ENCODE peak calls at places on chromosomes 3 and 15, in ten cellular contexts. One of them, this sample, is unnamed.

GRCh38 chr15:40633178-40633577 is 39.1 kb downstream of the KNL1 start:
- DNase-seq in AG04450: peak; percentile 20
- DNase-seq in A549: no peak
- DNase-seq in brain microvascular endothelial cell: peak; percentile 13
- DNase-seq in testis: no peak
- DNase-seq in vagina: no peak
- DNase-seq in uterus: no peak
- DNase-seq in right atrium auricular region: no peak
- DNase-seq in astrocyte: peak; percentile 29
- DNase-seq in kidney epithelial cell: no peak
- DNase-seq in this sample: no peak

GRCh38 chr3:177385831-177386301 is 188.6 kb upstream of the TBL1XR1 start:
- DNase-seq in AG04450: peak; percentile 8
- DNase-seq in A549: no peak
- DNase-seq in brain microvascular endothelial cell: peak; percentile 20
- DNase-seq in testis: no peak
- DNase-seq in vagina: no peak
- DNase-seq in uterus: no peak
- DNase-seq in right atrium auricular region: no peak
- DNase-seq in astrocyte: peak; percentile 39
- DNase-seq in kidney epithelial cell: no peak
- DNase-seq in this sample: no peak

GRCh38 chr3:126152931-126153694 is 27.3 kb downstream of the ALDH1L1 start:
- DNase-seq in AG04450: no peak
- DNase-seq in A549: no peak
- DNase-seq in brain microvascular endothelial cell: no peak
- DNase-seq in testis: no peak
- DNase-seq in vagina: no peak
- DNase-seq in uterus: no peak
- DNase-seq in right atrium auricular region: peak; percentile 44
- DNase-seq in astrocyte: no peak
- DNase-seq in kidney epithelial cell: no peak
- DNase-seq in this sample: peak; percentile 78

GRCh38 chr3:133663569-133664313 is 2.0 kb upstream of the TOPBP1 start:
- DNase-seq in AG04450: no peak
- DNase-seq in A549: peak; percentile 61
- DNase-seq in brain microvascular endothelial cell: peak; percentile 59
- DNase-seq in testis: peak; percentile 45
- DNase-seq in vagina: no peak
- DNase-seq in uterus: no peak
- DNase-seq in right atrium auricular region: no peak
- DNase-seq in astrocyte: peak; percentile 27
- DNase-seq in kidney epithelial cell: peak; percentile 1
- DNase-seq in this sample: no peak

GRCh38 chr3:120440001-120440703 is 10.6 kb downstream of the FSTL1 start:
- DNase-seq in AG04450: no peak
- DNase-seq in A549: no peak
- DNase-seq in brain microvascular endothelial cell: no peak
- DNase-seq in testis: no peak
- DNase-seq in vagina: no peak
- DNase-seq in uterus: no peak
- DNase-seq in right atrium auricular region: no peak
- DNase-seq in astrocyte: peak; percentile 73
- DNase-seq in kidney epithelial cell: no peak
- DNase-seq in this sample: no peak

GRCh38 chr3:170058127-170058526 is 20.3 kb downstream of the GPR160 start:
- DNase-seq in AG04450: no peak
- DNase-seq in A549: no peak
- DNase-seq in brain microvascular endothelial cell: no peak
- DNase-seq in testis: no peak
- DNase-seq in vagina: no peak
- DNase-seq in uterus: no peak
- DNase-seq in right atrium auricular region: no peak
- DNase-seq in astrocyte: no peak
- DNase-seq in kidney epithelial cell: no peak
- DNase-seq in this sample: no peak

GRCh38 chr3:132879651-132880050 is 157.4 kb upstream of the NPHP3 start:
- DNase-seq in AG04450: no peak
- DNase-seq in A549: no peak
- DNase-seq in brain microvascular endothelial cell: no peak
- DNase-seq in testis: peak; percentile 17
- DNase-seq in vagina: no peak
- DNase-seq in uterus: no peak
- DNase-seq in right atrium auricular region: no peak
- DNase-seq in astrocyte: no peak
- DNase-seq in kidney epithelial cell: peak; percentile 19
- DNase-seq in this sample: no peak

GRCh38 chr3:148077318-148077923 is 620.3 kb upstream of the AGTR1 start:
- DNase-seq in AG04450: no peak
- DNase-seq in A549: peak; percentile 11
- DNase-seq in brain microvascular endothelial cell: no peak
- DNase-seq in testis: no peak
- DNase-seq in vagina: no peak
- DNase-seq in uterus: no peak
- DNase-seq in right atrium auricular region: no peak
- DNase-seq in astrocyte: no peak
- DNase-seq in kidney epithelial cell: no peak
- DNase-seq in this sample: no peak

GRCh38 chr3:160780246-160780645 is 24.2 kb downstream of the PPM1L start:
- DNase-seq in AG04450: no peak
- DNase-seq in A549: no peak
- DNase-seq in brain microvascular endothelial cell: no peak
- DNase-seq in testis: no peak
- DNase-seq in vagina: no peak
- DNase-seq in uterus: no peak
- DNase-seq in right atrium auricular region: no peak
- DNase-seq in astrocyte: no peak
- DNase-seq in kidney epithelial cell: no peak
- DNase-seq in this sample: no peak

GRCh38 chr15:80456517-80457497 is 52.6 kb downstream of the ARNT2 start:
- DNase-seq in AG04450: peak; percentile 52
- DNase-seq in A549: no peak
- DNase-seq in brain microvascular endothelial cell: no peak
- DNase-seq in testis: no peak
- DNase-seq in vagina: no peak
- DNase-seq in uterus: no peak
- DNase-seq in right atrium auricular region: no peak
- DNase-seq in astrocyte: peak; percentile 22
- DNase-seq in kidney epithelial cell: no peak
- DNase-seq in this sample: no peak

GRCh38 chr3:58260733-58261132 is 23.1 kb downstream of the ABHD6 start:
- DNase-seq in AG04450: no peak
- DNase-seq in A549: no peak
- DNase-seq in brain microvascular endothelial cell: peak; percentile 71
- DNase-seq in testis: no peak
- DNase-seq in vagina: no peak
- DNase-seq in uterus: no peak
- DNase-seq in right atrium auricular region: no peak
- DNase-seq in astrocyte: peak; percentile 56
- DNase-seq in kidney epithelial cell: no peak
- DNase-seq in this sample: no peak

GRCh38 chr3:136753112-136753939 is 1.1 kb upstream of the STAG1 start:
- DNase-seq in AG04450: no peak
- DNase-seq in A549: no peak
- DNase-seq in brain microvascular endothelial cell: no peak
- DNase-seq in testis: no peak
- DNase-seq in vagina: no peak
- DNase-seq in uterus: no peak
- DNase-seq in right atrium auricular region: no peak
- DNase-seq in astrocyte: no peak
- DNase-seq in kidney epithelial cell: no peak
- DNase-seq in this sample: no peak

GRCh38 chr3:46312996-46313395 is 40.9 kb upstream of the CCR2 start:
- DNase-seq in AG04450: no peak
- DNase-seq in A549: no peak
- DNase-seq in brain microvascular endothelial cell: no peak
- DNase-seq in testis: peak; percentile 25
- DNase-seq in vagina: no peak
- DNase-seq in uterus: no peak
- DNase-seq in right atrium auricular region: no peak
- DNase-seq in astrocyte: no peak
- DNase-seq in kidney epithelial cell: no peak
- DNase-seq in this sample: no peak

DNA sequence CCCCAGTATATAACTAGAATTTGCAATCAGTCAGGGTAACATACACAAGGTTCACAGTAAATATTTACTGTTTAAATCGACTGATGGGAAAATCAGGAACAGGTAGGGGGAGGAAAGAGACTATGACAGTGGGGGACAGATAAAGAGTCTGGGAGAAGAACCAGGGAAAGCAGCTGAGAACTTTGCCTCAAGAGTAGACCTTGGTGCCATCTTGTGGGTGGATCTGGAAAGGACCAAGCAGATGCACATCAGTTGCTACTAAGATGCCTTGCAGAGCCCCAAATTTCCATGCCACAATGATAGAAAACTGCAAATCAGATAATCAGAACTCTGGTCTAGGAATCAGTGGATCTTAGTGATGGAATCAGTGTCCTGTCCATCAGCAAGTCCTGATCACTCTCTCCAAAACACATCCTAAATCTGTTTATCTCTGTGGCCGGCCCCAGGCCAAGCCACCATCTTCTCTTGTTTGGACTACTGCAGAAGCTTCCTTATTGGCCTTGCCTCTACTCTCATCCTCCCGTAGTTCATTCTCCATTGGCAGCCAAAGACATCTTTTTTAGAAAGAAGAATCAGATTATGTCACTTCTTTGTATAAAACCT is 62.7 kb downstream of the PDE8A start:
- DNase-seq in AG04450: peak; percentile 37
- DNase-seq in A549: peak; percentile 42
- DNase-seq in brain microvascular endothelial cell: peak; percentile 78
- DNase-seq in testis: peak; percentile 69
- DNase-seq in vagina: no peak
- DNase-seq in uterus: peak; percentile 61
- DNase-seq in right atrium auricular region: no peak
- DNase-seq in astrocyte: peak; percentile 47
- DNase-seq in kidney epithelial cell: peak; percentile 23
- DNase-seq in this sample: no peak
- TF ChIP-seq CTCF in AG04450: peak; percentile 76
- TF ChIP-seq CTCF in A549: peak; percentile 88
- TF ChIP-seq CTCF in brain microvascular endothelial cell: peak; percentile 81
- TF ChIP-seq CTCF in testis: peak; percentile 41
- TF ChIP-seq CTCF in vagina: peak; percentile 67
- TF ChIP-seq CTCF in uterus: peak; percentile 78
- TF ChIP-seq CTCF in right atrium auricular region: peak; percentile 81
- TF ChIP-seq CTCF in astrocyte: peak; percentile 64
- TF ChIP-seq CTCF in kidney epithelial cell: peak; percentile 65
- TF ChIP-seq CTCF in this sample: peak; percentile 75

GRCh38 chr3:42711491-42712343 is 9.1 kb upstream of the HHATL start:
- DNase-seq in AG04450: no peak
- DNase-seq in A549: peak; percentile 20
- DNase-seq in brain microvascular endothelial cell: no peak
- DNase-seq in testis: no peak
- DNase-seq in vagina: peak; percentile 46
- DNase-seq in uterus: no peak
- DNase-seq in right atrium auricular region: no peak
- DNase-seq in astrocyte: no peak
- DNase-seq in kidney epithelial cell: no peak
- DNase-seq in this sample: peak; percentile 72
- TF ChIP-seq CTCF in AG04450: peak; percentile 22
- TF ChIP-seq CTCF in A549: no peak
- TF ChIP-seq CTCF in brain microvascular endothelial cell: peak; percentile 47
- TF ChIP-seq CTCF in testis: no peak
- TF ChIP-seq CTCF in vagina: no peak
- TF ChIP-seq CTCF in uterus: no peak
- TF ChIP-seq CTCF in right atrium auricular region: peak; percentile 18
- TF ChIP-seq CTCF in astrocyte: peak; percentile 5
- TF ChIP-seq CTCF in kidney epithelial cell: no peak
- TF ChIP-seq CTCF in this sample: peak; percentile 17

DNA sequence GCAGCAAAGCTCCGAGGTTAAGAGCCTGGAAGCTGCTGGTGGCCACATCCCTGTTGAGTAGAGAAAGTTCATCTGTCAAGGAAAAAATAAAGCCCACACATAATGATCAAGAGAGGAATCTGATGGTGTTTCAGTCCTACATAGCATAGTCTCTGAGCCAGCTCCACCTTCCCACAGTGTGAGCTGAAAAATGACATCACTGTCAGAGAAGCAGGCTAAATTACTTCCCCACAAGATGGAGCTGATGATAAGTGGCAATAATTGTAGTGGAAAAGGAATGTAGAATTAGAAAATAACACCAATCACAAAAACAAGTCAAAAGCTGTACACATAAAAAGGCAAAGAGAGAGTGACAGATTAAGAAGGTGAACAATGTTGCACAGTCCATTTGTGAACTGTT is 84.5 kb downstream of the AQP9 start:
- DNase-seq in AG04450: no peak
- DNase-seq in A549: no peak
- DNase-seq in brain microvascular endothelial cell: no peak
- DNase-seq in testis: no peak
- DNase-seq in vagina: no peak
- DNase-seq in uterus: no peak
- DNase-seq in right atrium auricular region: no peak
- DNase-seq in astrocyte: peak; percentile 32
- DNase-seq in kidney epithelial cell: no peak
- DNase-seq in this sample: no peak
- TF ChIP-seq CTCF in AG04450: peak; percentile 5
- TF ChIP-seq CTCF in A549: no peak
- TF ChIP-seq CTCF in brain microvascular endothelial cell: peak; percentile 22
- TF ChIP-seq CTCF in testis: no peak
- TF ChIP-seq CTCF in vagina: no peak
- TF ChIP-seq CTCF in uterus: no peak
- TF ChIP-seq CTCF in right atrium auricular region: no peak
- TF ChIP-seq CTCF in astrocyte: no peak
- TF ChIP-seq CTCF in kidney epithelial cell: no peak
- TF ChIP-seq CTCF in this sample: no peak

GRCh38 chr3:157087398-157088132 is 72.4 kb downstream of the CCNL1 start:
- DNase-seq in AG04450: no peak
- DNase-seq in A549: no peak
- DNase-seq in brain microvascular endothelial cell: no peak
- DNase-seq in testis: no peak
- DNase-seq in vagina: no peak
- DNase-seq in uterus: no peak
- DNase-seq in right atrium auricular region: no peak
- DNase-seq in astrocyte: peak; percentile 45
- DNase-seq in kidney epithelial cell: no peak
- DNase-seq in this sample: no peak

GRCh38 chr3:157089455-157090221 is 70.3 kb downstream of the CCNL1 start:
- DNase-seq in AG04450: no peak
- DNase-seq in A549: no peak
- DNase-seq in brain microvascular endothelial cell: peak; percentile 28
- DNase-seq in testis: peak; percentile 46
- DNase-seq in vagina: no peak
- DNase-seq in uterus: peak; percentile 57
- DNase-seq in right atrium auricular region: peak; percentile 78
- DNase-seq in astrocyte: no peak
- DNase-seq in kidney epithelial cell: no peak
- DNase-seq in this sample: no peak

GRCh38 chr3:157088133-157088488 is 71.8 kb downstream of the CCNL1 start:
- DNase-seq in AG04450: no peak
- DNase-seq in A549: no peak
- DNase-seq in brain microvascular endothelial cell: no peak
- DNase-seq in testis: no peak
- DNase-seq in vagina: no peak
- DNase-seq in uterus: no peak
- DNase-seq in right atrium auricular region: no peak
- DNase-seq in astrocyte: no peak
- DNase-seq in kidney epithelial cell: no peak
- DNase-seq in this sample: no peak

GRCh38 chr3:157086775-157087174 is 73.2 kb downstream of the CCNL1 start:
- DNase-seq in AG04450: no peak
- DNase-seq in A549: no peak
- DNase-seq in brain microvascular endothelial cell: no peak
- DNase-seq in testis: no peak
- DNase-seq in vagina: no peak
- DNase-seq in uterus: no peak
- DNase-seq in right atrium auricular region: no peak
- DNase-seq in astrocyte: no peak
- DNase-seq in kidney epithelial cell: no peak
- DNase-seq in this sample: no peak

GRCh38 chr3:157088506-157089454 is 71.2 kb downstream of the CCNL1 start:
- DNase-seq in AG04450: peak; percentile 88
- DNase-seq in A549: peak; percentile 97
- DNase-seq in brain microvascular endothelial cell: peak; percentile 92
- DNase-seq in testis: peak; percentile 96
- DNase-seq in vagina: no peak
- DNase-seq in uterus: peak; percentile 96
- DNase-seq in right atrium auricular region: peak; percentile 97
- DNase-seq in astrocyte: peak; percentile 91
- DNase-seq in kidney epithelial cell: no peak
- DNase-seq in this sample: peak; percentile 99
- TF ChIP-seq CTCF in AG04450: no peak
- TF ChIP-seq CTCF in A549: no peak
- TF ChIP-seq CTCF in brain microvascular endothelial cell: peak; percentile 17
- TF ChIP-seq CTCF in testis: no peak
- TF ChIP-seq CTCF in vagina: no peak
- TF ChIP-seq CTCF in uterus: peak; percentile 40
- TF ChIP-seq CTCF in right atrium auricular region: peak; percentile 48
- TF ChIP-seq CTCF in astrocyte: no peak
- TF ChIP-seq CTCF in kidney epithelial cell: no peak
- TF ChIP-seq CTCF in this sample: peak; percentile 30

This sample was measured in osteocyte.